ENCODE peak calls at places on chromosomes 2 and 18, in nine cellular contexts. A, V, T, Q, F, B, O, E and J are unnamed samples.

GRCh38 chr18:2009957-2010697 is 561.2 kb downstream of the METTL4 start:
- DNase-seq in A (no peak), V (no peak), T (no peak), Q (no peak), F (no peak), B (no peak), O (no peak), E (no peak), J (no peak)

GRCh38 chr2:16066261-16067036 is 126.1 kb downstream of the MYCN start:
- DNase-seq in A (no peak), V (no peak), T (no peak), Q (no peak), F (no peak), B (no peak), O (no peak), E (no peak), J (no peak)

GRCh38 chr18:29361843-29362242 is 1184.9 kb upstream of the CDH2 start:
- DNase-seq in A (peak), V (no peak), T (no peak), Q (no peak), F (no peak), B (no peak), O (no peak), E (no peak), J (no peak)

GRCh38 chr2:26534098-26534864 is 56.4 kb upstream of the OTOF start:
- DNase-seq in A (no peak), V (no peak), T (no peak), Q (no peak), F (no peak), B (no peak), O (no peak), E (no peak), J (no peak)

GRCh38 chr18:32093523-32093922 is 1.8 kb downstream of the RNF138 start:
- DNase-seq in A (peak), V (no peak), T (no peak), Q (no peak), F (no peak), B (no peak), O (no peak), E (no peak), J (no peak)

GRCh38 chr2:234702731-234703225 is 205.9 kb upstream of the ARL4C start:
- DNase-seq in A (no peak), V (no peak), T (no peak), Q (no peak), F (no peak), B (no peak), O (no peak), E (no peak), J (no peak)

GRCh38 chr2:151792589-151792988 is 35.6 kb downstream of the ARL5A start:
- DNase-seq in A (no peak), V (no peak), T (no peak), Q (no peak), F (no peak), B (no peak), O (no peak), E (no peak), J (no peak)

GRCh38 chr18:26981373-26982082 is 116.0 kb upstream of the AQP4 start:
- DNase-seq in A (no peak), V (no peak), T (no peak), Q (no peak), F (no peak), B (no peak), O (no peak), E (no peak), J (no peak)

GRCh38 chr18:50871846-50872245 is 7.1 kb upstream of the ME2 start:
- DNase-seq in A (no peak), V (no peak), T (no peak), Q (no peak), F (no peak), B (no peak), O (no peak), E (no peak), J (no peak)

GRCh38 chr2:1584051-1584531 is 160.2 kb downstream of the PXDN start:
- DNase-seq in A (no peak), V (no peak), T (no peak), Q (no peak), F (no peak), B (no peak), O (no peak), E (no peak), J (no peak)

GRCh38 chr2:85996591-85996990 is 107.8 kb upstream of the ST3GAL5 start:
- DNase-seq in A (no peak), V (no peak), T (no peak), Q (no peak), F (no peak), B (no peak), O (peak), E (no peak), J (no peak)

GRCh38 chr2:139031722-139032121 is 251.5 kb upstream of the NXPH2 start:
- DNase-seq in A (peak), V (no peak), T (no peak), Q (no peak), F (no peak), B (no peak), O (no peak), E (no peak), J (no peak)

GRCh38 chr2:120374821-120375220 is 28.9 kb downstream of the INHBB start:
- DNase-seq in A (no peak), V (no peak), T (no peak), Q (no peak), F (no peak), B (no peak), O (no peak), E (no peak), J (no peak)

GRCh38 chr18:33440011-33440383 is 524 bp downstream of the CCDC178 start:
- DNase-seq in A (peak), V (no peak), T (peak), Q (no peak), F (no peak), B (peak), O (peak), E (peak), J (no peak)

GRCh38 chr2:231436957-231437356 is 27.3 kb downstream of the NCL start:
- DNase-seq in A (no peak), V (no peak), T (no peak), Q (no peak), F (no peak), B (no peak), O (no peak), E (no peak), J (no peak)

GRCh38 chr2:105129722-105130232 is 91.9 kb downstream of the MRPS9 start:
- DNase-seq in A (no peak), V (no peak), T (no peak), Q (no peak), F (no peak), B (no peak), O (no peak), E (no peak), J (no peak)

GRCh38 chr2:128498589-128498988 is 179.9 kb upstream of the HS6ST1 start:
- DNase-seq in A (no peak), V (no peak), T (no peak), Q (no peak), F (no peak), B (no peak), O (no peak), E (no peak), J (no peak)

GRCh38 chr2:47664817-47665216 is 118.1 kb upstream of the MSH6 start:
- DNase-seq in A (no peak), V (no peak), T (no peak), Q (no peak), F (no peak), B (no peak), O (no peak), E (no peak), J (no peak)

GRCh38 chr2:43424262-43425207 is 171.3 kb downstream of the THADA start:
- DNase-seq in A (peak), V (peak), T (no peak), Q (no peak), F (no peak), B (peak), O (no peak), E (no peak), J (no peak)

GRCh38 chr2:184938221-184938985 is 340.1 kb downstream of the ZNF804A start:
- DNase-seq in A (no peak), V (no peak), T (no peak), Q (no peak), F (no peak), B (no peak), O (no peak), E (peak), J (no peak)

GRCh38 chr2:237724811-237725478 is 73.6 kb upstream of the RBM44 start:
- DNase-seq in A (no peak), V (no peak), T (no peak), Q (no peak), F (no peak), B (no peak), O (no peak), E (no peak), J (no peak)

GRCh38 chr18:47724186-47724975 is 206.1 kb downstream of the SMAD2 start:
- DNase-seq in A (no peak), V (no peak), T (no peak), Q (no peak), F (no peak), B (no peak), O (no peak), E (no peak), J (no peak)

GRCh38 chr18:60693426-60693825 is 320.9 kb upstream of the MC4R start:
- DNase-seq in A (no peak), V (no peak), T (no peak), Q (no peak), F (no peak), B (no peak), O (no peak), E (no peak), J (no peak)

GRCh38 chr2:221443631-221444030 is 128.5 kb downstream of the EPHA4 start:
- DNase-seq in A (no peak), V (no peak), T (no peak), Q (no peak), F (no peak), B (peak), O (no peak), E (peak), J (no peak)

GRCh38 chr2:174632847-174633620 is 35.4 kb upstream of the WIPF1 start:
- DNase-seq in A (peak), V (no peak), T (no peak), Q (no peak), F (no peak), B (no peak), O (no peak), E (peak), J (no peak)

GRCh38 chr2:169741-170140 is 94.1 kb downstream of the SH3YL1 start:
- DNase-seq in A (no peak), V (no peak), T (no peak), Q (no peak), F (no peak), B (no peak), O (no peak), E (no peak), J (no peak)